ENCODE peak calls at places on chromosome 16, in eight cellular contexts. V is cerebellar nuclear complex, P is T follicular helper cell, A is NCI-H2029 treated with DMSO at 0.1 percent for 48 hours, M is lower lobe of right lung, Z is EL, G is HEK293T, L is HFF-Myc. B is an unnamed sample.

GRCh38 chr16:89322381-89323119 is 105.0 kb downstream of the ZNF778 start:
- DNase-seq in V (no peak), P (no peak), A (peak; percentile 55), M (peak; percentile 82), Z (peak; percentile 76), G (peak; percentile 52), L (no peak), B (no peak)

GRCh38 chr16:2053897-2054296 is 6.1 kb downstream of the TSC2 start:
- DNase-seq in V (no peak), P (no peak), A (no peak), M (no peak), Z (no peak), G (no peak), L (no peak), B (no peak)

GRCh38 chr16:3642397-3643094 is 11.9 kb upstream of the DNASE1 start:
- DNase-seq in V (no peak), P (no peak), A (no peak), M (peak; percentile 10), Z (peak; percentile 23), G (no peak), L (no peak), B (no peak)

GRCh38 chr16:79970551-79971236 is 370.2 kb upstream of the MAF start:
- DNase-seq in V (no peak), P (no peak), A (no peak), M (no peak), Z (no peak), G (no peak), L (no peak), B (no peak)

GRCh38 chr16:77043076-77043475 is 147.9 kb upstream of the MON1B start:
- DNase-seq in V (no peak), P (no peak), A (no peak), M (no peak), Z (no peak), G (no peak), L (peak; percentile 6), B (no peak)

GRCh38 chr16:55207679-55208294 is 116.2 kb upstream of the IRX6 start:
- DNase-seq in V (no peak), P (no peak), A (no peak), M (no peak), Z (no peak), G (no peak), L (no peak), B (no peak)

GRCh38 chr16:10123141-10123540 is 59.1 kb downstream of the GRIN2A start:
- DNase-seq in V (no peak), P (no peak), A (no peak), M (no peak), Z (peak; percentile 64), G (no peak), L (no peak), B (no peak)

GRCh38 chr16:648071-648785 is 937 bp upstream of the WDR90 start:
- DNase-seq in V (no peak), P (no peak), A (peak; percentile 11), M (peak; percentile 70), Z (no peak), G (peak; percentile 59), L (no peak), B (no peak)

GRCh38 chr16:11612110-11612981 is 25.6 kb upstream of the LITAF start:
- DNase-seq in V (no peak), P (no peak), A (no peak), M (peak; percentile 90), Z (no peak), G (no peak), L (no peak), B (no peak)

GRCh38 chr16:67936876-67937605 is 391 bp upstream of the PSMB10 start:
- DNase-seq in V (no peak), P (peak; percentile 65), A (no peak), M (no peak), Z (peak; percentile 79), G (no peak), L (no peak), B (no peak)